ENCODE peak calls at places on chromosomes 4 and X, in eight cellular contexts. One of them, this sample, is unnamed.

GRCh38 chr4:52199574-52200338 is 148.7 kb downstream of the SPATA18 start:
- DNase-seq in thyroid gland: no peak
- DNase-seq in CD4-positive, alpha-beta T cell: no peak
- DNase-seq in right atrium auricular region: no peak
- DNase-seq in mammary epithelial cell: peak; percentile 20
- DNase-seq in CD4-positive, CD25-positive, alpha-beta regulatory T cell: no peak
- DNase-seq in cardiac muscle cell: no peak
- DNase-seq in lower lobe of right lung: no peak
- DNase-seq in this sample: no peak

GRCh38 chr4:152778656-152779512 is 646 bp downstream of the TIGD4 start:
- DNase-seq in thyroid gland: peak; percentile 5
- DNase-seq in CD4-positive, alpha-beta T cell: peak; percentile 3
- DNase-seq in right atrium auricular region: no peak
- DNase-seq in mammary epithelial cell: peak; percentile 30
- DNase-seq in CD4-positive, CD25-positive, alpha-beta regulatory T cell: peak; percentile 57
- DNase-seq in cardiac muscle cell: no peak
- DNase-seq in lower lobe of right lung: no peak
- DNase-seq in this sample: no peak

GRCh38 chr4:141486375-141486997 is 149.9 kb upstream of the IL15 start:
- DNase-seq in thyroid gland: peak; percentile 59
- DNase-seq in CD4-positive, alpha-beta T cell: no peak
- DNase-seq in right atrium auricular region: no peak
- DNase-seq in mammary epithelial cell: peak; percentile 67
- DNase-seq in CD4-positive, CD25-positive, alpha-beta regulatory T cell: no peak
- DNase-seq in cardiac muscle cell: no peak
- DNase-seq in lower lobe of right lung: no peak
- DNase-seq in this sample: no peak

GRCh38 chr4:76504613-76505465 is 69.8 kb downstream of the SHROOM3 start:
- DNase-seq in thyroid gland: no peak
- DNase-seq in CD4-positive, alpha-beta T cell: no peak
- DNase-seq in right atrium auricular region: no peak
- DNase-seq in mammary epithelial cell: peak; percentile 27
- DNase-seq in CD4-positive, CD25-positive, alpha-beta regulatory T cell: peak; percentile 49
- DNase-seq in cardiac muscle cell: peak; percentile 64
- DNase-seq in lower lobe of right lung: no peak
- DNase-seq in this sample: no peak

GRCh38 chrX:12950851-12951589 is 23.9 kb upstream of the TMSB4X start:
- DNase-seq in thyroid gland: no peak
- DNase-seq in CD4-positive, alpha-beta T cell: peak; percentile 61
- DNase-seq in right atrium auricular region: no peak
- DNase-seq in mammary epithelial cell: no peak
- DNase-seq in CD4-positive, CD25-positive, alpha-beta regulatory T cell: peak; percentile 87
- DNase-seq in cardiac muscle cell: peak; percentile 55
- DNase-seq in lower lobe of right lung: peak; percentile 54
- DNase-seq in this sample: peak; percentile 48

GRCh38 chr4:182843813-182844325 is 73.3 kb downstream of the DCTD start:
- DNase-seq in thyroid gland: no peak
- DNase-seq in CD4-positive, alpha-beta T cell: no peak
- DNase-seq in right atrium auricular region: no peak
- DNase-seq in mammary epithelial cell: peak; percentile 30
- DNase-seq in CD4-positive, CD25-positive, alpha-beta regulatory T cell: no peak
- DNase-seq in cardiac muscle cell: no peak
- DNase-seq in lower lobe of right lung: no peak
- DNase-seq in this sample: no peak

GRCh38 chr4:69377562-69377961 is 97.3 kb downstream of the UGT2B28 start:
- DNase-seq in thyroid gland: no peak
- DNase-seq in CD4-positive, alpha-beta T cell: no peak
- DNase-seq in right atrium auricular region: no peak
- DNase-seq in mammary epithelial cell: no peak
- DNase-seq in CD4-positive, CD25-positive, alpha-beta regulatory T cell: no peak
- DNase-seq in cardiac muscle cell: no peak
- DNase-seq in lower lobe of right lung: no peak
- DNase-seq in this sample: no peak

GRCh38 chr4:6123541-6123940 is 76.8 kb downstream of the JAKMIP1 start:
- DNase-seq in thyroid gland: no peak
- DNase-seq in CD4-positive, alpha-beta T cell: no peak
- DNase-seq in right atrium auricular region: no peak
- DNase-seq in mammary epithelial cell: no peak
- DNase-seq in CD4-positive, CD25-positive, alpha-beta regulatory T cell: no peak
- DNase-seq in cardiac muscle cell: no peak
- DNase-seq in lower lobe of right lung: no peak
- DNase-seq in this sample: no peak

GRCh38 chrX:119602701-119603255 is 3.4 kb downstream of the NKRF start:
- DNase-seq in thyroid gland: no peak
- DNase-seq in CD4-positive, alpha-beta T cell: no peak
- DNase-seq in right atrium auricular region: no peak
- DNase-seq in mammary epithelial cell: peak; percentile 9
- DNase-seq in CD4-positive, CD25-positive, alpha-beta regulatory T cell: no peak
- DNase-seq in cardiac muscle cell: no peak
- DNase-seq in lower lobe of right lung: no peak
- DNase-seq in this sample: no peak

GRCh38 chr4:53591372-53591892 is at the start of gene LNX1:
- DNase-seq in thyroid gland: peak; percentile 99
- DNase-seq in CD4-positive, alpha-beta T cell: no peak
- DNase-seq in right atrium auricular region: no peak
- DNase-seq in mammary epithelial cell: no peak
- DNase-seq in CD4-positive, CD25-positive, alpha-beta regulatory T cell: no peak
- DNase-seq in cardiac muscle cell: peak; percentile 10
- DNase-seq in lower lobe of right lung: peak; percentile 88
- DNase-seq in this sample: no peak

GRCh38 chr4:67545996-67546356 is 673 bp upstream of the CENPC start:
- DNase-seq in thyroid gland: no peak
- DNase-seq in CD4-positive, alpha-beta T cell: no peak
- DNase-seq in right atrium auricular region: no peak
- DNase-seq in mammary epithelial cell: no peak
- DNase-seq in CD4-positive, CD25-positive, alpha-beta regulatory T cell: no peak
- DNase-seq in cardiac muscle cell: no peak
- DNase-seq in lower lobe of right lung: no peak
- DNase-seq in this sample: no peak

GRCh38 chr4:128285085-128286023 is 2.3 kb downstream of the PGRMC2 start:
- DNase-seq in thyroid gland: no peak
- DNase-seq in CD4-positive, alpha-beta T cell: no peak
- DNase-seq in right atrium auricular region: no peak
- DNase-seq in mammary epithelial cell: no peak
- DNase-seq in CD4-positive, CD25-positive, alpha-beta regulatory T cell: no peak
- DNase-seq in cardiac muscle cell: no peak
- DNase-seq in lower lobe of right lung: no peak
- DNase-seq in this sample: no peak

GRCh38 chrX:27600686-27601085 is 10.5 kb downstream of the DCAF8L2 start:
- DNase-seq in thyroid gland: no peak
- DNase-seq in CD4-positive, alpha-beta T cell: no peak
- DNase-seq in right atrium auricular region: no peak
- DNase-seq in mammary epithelial cell: peak; percentile 71
- DNase-seq in CD4-positive, CD25-positive, alpha-beta regulatory T cell: no peak
- DNase-seq in cardiac muscle cell: no peak
- DNase-seq in lower lobe of right lung: no peak
- DNase-seq in this sample: no peak

GRCh38 chr4:19806865-19807264 is 444.8 kb upstream of the SLIT2 start:
- DNase-seq in thyroid gland: no peak
- DNase-seq in CD4-positive, alpha-beta T cell: no peak
- DNase-seq in right atrium auricular region: no peak
- DNase-seq in mammary epithelial cell: no peak
- DNase-seq in CD4-positive, CD25-positive, alpha-beta regulatory T cell: no peak
- DNase-seq in cardiac muscle cell: peak; percentile 14
- DNase-seq in lower lobe of right lung: no peak
- DNase-seq in this sample: no peak

GRCh38 chr4:69828828-69829227 is 31.1 kb downstream of the SULT1E1 start:
- DNase-seq in thyroid gland: no peak
- DNase-seq in CD4-positive, alpha-beta T cell: no peak
- DNase-seq in right atrium auricular region: no peak
- DNase-seq in mammary epithelial cell: no peak
- DNase-seq in CD4-positive, CD25-positive, alpha-beta regulatory T cell: no peak
- DNase-seq in cardiac muscle cell: no peak
- DNase-seq in lower lobe of right lung: no peak
- DNase-seq in this sample: no peak

GRCh38 chr4:121692261-121692660 is 4.5 kb downstream of the ANXA5 start:
- DNase-seq in thyroid gland: no peak
- DNase-seq in CD4-positive, alpha-beta T cell: no peak
- DNase-seq in right atrium auricular region: no peak
- DNase-seq in mammary epithelial cell: no peak
- DNase-seq in CD4-positive, CD25-positive, alpha-beta regulatory T cell: no peak
- DNase-seq in cardiac muscle cell: no peak
- DNase-seq in lower lobe of right lung: no peak
- DNase-seq in this sample: no peak

GRCh38 chr4:150782311-150782710 is 200.4 kb downstream of the MAB21L2 start:
- DNase-seq in thyroid gland: peak; percentile 75
- DNase-seq in CD4-positive, alpha-beta T cell: no peak
- DNase-seq in right atrium auricular region: no peak
- DNase-seq in mammary epithelial cell: no peak
- DNase-seq in CD4-positive, CD25-positive, alpha-beta regulatory T cell: no peak
- DNase-seq in cardiac muscle cell: peak; percentile 44
- DNase-seq in lower lobe of right lung: no peak
- DNase-seq in this sample: no peak

GRCh38 chrX:152929898-152930297 is 32.0 kb downstream of the ZNF185 start:
- DNase-seq in thyroid gland: no peak
- DNase-seq in CD4-positive, alpha-beta T cell: no peak
- DNase-seq in right atrium auricular region: no peak
- DNase-seq in mammary epithelial cell: no peak
- DNase-seq in CD4-positive, CD25-positive, alpha-beta regulatory T cell: no peak
- DNase-seq in cardiac muscle cell: no peak
- DNase-seq in lower lobe of right lung: no peak
- DNase-seq in this sample: no peak

GRCh38 chrX:46179748-46180147 is 365.5 kb downstream of the ZNF674 start:
- DNase-seq in thyroid gland: peak; percentile 1
- DNase-seq in CD4-positive, alpha-beta T cell: no peak
- DNase-seq in right atrium auricular region: no peak
- DNase-seq in mammary epithelial cell: no peak
- DNase-seq in CD4-positive, CD25-positive, alpha-beta regulatory T cell: no peak
- DNase-seq in cardiac muscle cell: no peak
- DNase-seq in lower lobe of right lung: no peak
- DNase-seq in this sample: no peak

GRCh38 chrX:54248309-54248708 is 65.3 kb upstream of the FAM120C start:
- DNase-seq in thyroid gland: no peak
- DNase-seq in CD4-positive, alpha-beta T cell: no peak
- DNase-seq in right atrium auricular region: no peak
- DNase-seq in mammary epithelial cell: peak; percentile 28
- DNase-seq in CD4-positive, CD25-positive, alpha-beta regulatory T cell: peak; percentile 23
- DNase-seq in cardiac muscle cell: peak; percentile 4
- DNase-seq in lower lobe of right lung: no peak
- DNase-seq in this sample: no peak

GRCh38 chrX:19785647-19786046 is 101.8 kb downstream of the SH3KBP1 start:
- DNase-seq in thyroid gland: no peak
- DNase-seq in CD4-positive, alpha-beta T cell: no peak
- DNase-seq in right atrium auricular region: no peak
- DNase-seq in mammary epithelial cell: no peak
- DNase-seq in CD4-positive, CD25-positive, alpha-beta regulatory T cell: peak; percentile 51
- DNase-seq in cardiac muscle cell: no peak
- DNase-seq in lower lobe of right lung: no peak
- DNase-seq in this sample: no peak

GRCh38 chr4:97468272-97468671 is 675.0 kb downstream of the STPG2 start:
- DNase-seq in thyroid gland: no peak
- DNase-seq in CD4-positive, alpha-beta T cell: no peak
- DNase-seq in right atrium auricular region: no peak
- DNase-seq in mammary epithelial cell: no peak
- DNase-seq in CD4-positive, CD25-positive, alpha-beta regulatory T cell: no peak
- DNase-seq in cardiac muscle cell: no peak
- DNase-seq in lower lobe of right lung: no peak
- DNase-seq in this sample: no peak
- H3K9me3 ChIP-seq in thyroid gland: no peaks in the 10 kb centered on the region
- H3K9me3 ChIP-seq in CD4-positive, alpha-beta T cell: no peaks in the 10 kb centered on the region
- H3K9me3 ChIP-seq in right atrium auricular region: no peaks in the 10 kb centered on the region
- H3K9me3 ChIP-seq in mammary epithelial cell: no peaks in the 10 kb centered on the region
- H3K9me3 ChIP-seq in CD4-positive, CD25-positive, alpha-beta regulatory T cell: no peaks in the 10 kb centered on the region
- H3K9me3 ChIP-seq in cardiac muscle cell: no peaks in the 10 kb centered on the region
- H3K9me3 ChIP-seq in lower lobe of right lung: peaks cover 2% of the 10 kb centered on the region
- H3K9me3 ChIP-seq in this sample: no peaks in the 10 kb centered on the region

DNA sequence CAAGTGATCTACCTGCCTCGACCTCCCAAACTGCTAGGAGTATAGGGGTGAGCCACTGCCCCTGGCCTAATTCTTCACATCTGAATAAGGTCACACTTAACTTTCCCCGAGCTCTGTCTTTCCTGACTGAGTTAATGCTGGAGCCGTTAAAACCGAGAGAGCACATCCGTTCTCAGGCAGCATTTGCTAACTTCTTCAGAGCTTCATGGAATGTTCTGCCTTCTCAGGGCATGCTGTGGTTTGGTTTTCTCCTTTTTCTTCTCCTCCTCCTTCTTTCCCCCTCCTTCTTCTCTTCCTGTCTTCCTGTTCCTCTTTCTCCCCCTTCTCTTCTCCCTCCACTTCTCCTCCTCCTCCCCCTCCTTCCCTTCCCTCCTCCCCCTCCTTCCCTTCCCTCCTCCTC is 119.9 kb downstream of the ASMT start:
- DNase-seq in thyroid gland: no peak
- DNase-seq in CD4-positive, alpha-beta T cell: no peak
- DNase-seq in right atrium auricular region: no peak
- DNase-seq in mammary epithelial cell: no peak
- DNase-seq in CD4-positive, CD25-positive, alpha-beta regulatory T cell: no peak
- DNase-seq in cardiac muscle cell: no peak
- DNase-seq in lower lobe of right lung: no peak
- DNase-seq in this sample: no peak
- H3K9me3 ChIP-seq in thyroid gland: no peaks in the 10 kb centered on the region
- H3K9me3 ChIP-seq in CD4-positive, alpha-beta T cell: no peaks in the 10 kb centered on the region
- H3K9me3 ChIP-seq in right atrium auricular region: no peaks in the 10 kb centered on the region
- H3K9me3 ChIP-seq in mammary epithelial cell: peaks cover 18% of the 10 kb centered on the region
- H3K9me3 ChIP-seq in CD4-positive, CD25-positive, alpha-beta regulatory T cell: no peaks in the 10 kb centered on the region
- H3K9me3 ChIP-seq in cardiac muscle cell: no peaks in the 10 kb centered on the region
- H3K9me3 ChIP-seq in lower lobe of right lung: no peaks in the 10 kb centered on the region
- H3K9me3 ChIP-seq in this sample: no peaks in the 10 kb centered on the region

DNA sequence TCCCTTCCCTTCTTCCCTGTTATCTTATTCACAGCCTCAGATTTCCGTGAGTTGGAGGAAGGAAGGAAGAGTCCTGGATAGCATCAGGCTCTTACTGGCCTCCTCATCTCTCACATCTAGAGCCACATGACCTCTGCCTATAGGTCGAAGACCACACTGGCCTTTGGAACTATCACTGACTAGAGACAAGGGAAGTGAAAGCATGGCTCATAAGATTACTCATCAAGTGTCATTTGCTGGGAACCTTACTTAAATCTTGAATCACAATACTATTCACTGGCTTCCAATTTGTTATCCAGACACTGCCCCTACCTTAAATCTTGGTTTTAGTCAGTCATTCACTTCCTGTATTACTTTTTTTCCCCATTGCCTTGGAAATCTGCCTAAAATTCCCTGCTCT is 61.6 kb upstream of the MTMR8 start:
- DNase-seq in thyroid gland: no peak
- DNase-seq in CD4-positive, alpha-beta T cell: no peak
- DNase-seq in right atrium auricular region: no peak
- DNase-seq in mammary epithelial cell: no peak
- DNase-seq in CD4-positive, CD25-positive, alpha-beta regulatory T cell: no peak
- DNase-seq in cardiac muscle cell: no peak
- DNase-seq in lower lobe of right lung: no peak
- DNase-seq in this sample: no peak
- H3K9me3 ChIP-seq in thyroid gland: no peaks in the 10 kb centered on the region
- H3K9me3 ChIP-seq in CD4-positive, alpha-beta T cell: no peaks in the 10 kb centered on the region
- H3K9me3 ChIP-seq in right atrium auricular region: no peaks in the 10 kb centered on the region
- H3K9me3 ChIP-seq in mammary epithelial cell: peaks cover 8% of the 10 kb centered on the region
- H3K9me3 ChIP-seq in CD4-positive, CD25-positive, alpha-beta regulatory T cell: no peaks in the 10 kb centered on the region
- H3K9me3 ChIP-seq in cardiac muscle cell: no peaks in the 10 kb centered on the region
- H3K9me3 ChIP-seq in lower lobe of right lung: no peaks in the 10 kb centered on the region
- H3K9me3 ChIP-seq in this sample: no peaks in the 10 kb centered on the region

DNA sequence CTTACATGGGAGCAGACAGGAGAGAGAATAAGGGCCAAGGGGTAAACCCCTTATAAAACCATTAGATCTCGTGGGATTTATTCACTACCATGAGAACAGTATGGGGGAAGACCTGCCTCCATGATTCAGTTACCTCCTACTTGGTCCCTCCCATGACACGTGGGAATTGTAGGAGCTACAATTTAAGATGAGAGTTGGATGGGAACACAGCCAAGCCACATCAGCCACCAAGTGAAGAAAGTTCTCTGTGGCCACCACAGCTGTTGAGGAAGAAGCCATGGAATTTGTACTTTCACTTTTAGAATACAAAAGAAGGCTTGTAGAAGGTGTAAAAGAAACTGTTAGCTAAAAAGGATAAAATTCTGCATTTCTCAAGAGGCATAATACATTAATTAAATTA is 67.0 kb upstream of the CXorf51A start:
- DNase-seq in thyroid gland: no peak
- DNase-seq in CD4-positive, alpha-beta T cell: no peak
- DNase-seq in right atrium auricular region: no peak
- DNase-seq in mammary epithelial cell: no peak
- DNase-seq in CD4-positive, CD25-positive, alpha-beta regulatory T cell: no peak
- DNase-seq in cardiac muscle cell: no peak
- DNase-seq in lower lobe of right lung: no peak
- DNase-seq in this sample: no peak
- H3K9me3 ChIP-seq in thyroid gland: no peaks in the 10 kb centered on the region
- H3K9me3 ChIP-seq in CD4-positive, alpha-beta T cell: no peaks in the 10 kb centered on the region
- H3K9me3 ChIP-seq in right atrium auricular region: no peaks in the 10 kb centered on the region
- H3K9me3 ChIP-seq in mammary epithelial cell: peaks cover 8% of the 10 kb centered on the region
- H3K9me3 ChIP-seq in CD4-positive, CD25-positive, alpha-beta regulatory T cell: no peaks in the 10 kb centered on the region
- H3K9me3 ChIP-seq in cardiac muscle cell: no peaks in the 10 kb centered on the region
- H3K9me3 ChIP-seq in lower lobe of right lung: no peaks in the 10 kb centered on the region
- H3K9me3 ChIP-seq in this sample: no peaks in the 10 kb centered on the region

This sample was measured in T-helper 17 cell.